ENCODE peak calls at places on chromosome 3, in five cellular contexts. R is stimulated activated CD4-positive, alpha-beta T cell treated with anti-CD3 and anti-CD28 coated beads, Interleukin-1b, Interleukin-23, amount 100 ng/mL, for 1 hour; K is brain microvascular endothelial cell; E is endothelial cell; X is sciatic nerve. M is an unnamed sample.

GRCh38 chr3:183907176-183907575 is 22.5 kb upstream of the PARL start:
- DNase-seq in R (no peak), K (no peak), E (no peak), X (no peak), M (no peak)

GRCh38 chr3:127741246-127741645 is 68.5 kb downstream of the ABTB1 start:
- DNase-seq in R (no peak), K (no peak), E (no peak), X (peak; percentile 50), M (no peak)

GRCh38 chr3:136109499-136109898 is 86.6 kb downstream of the MSL2 start:
- DNase-seq in R (no peak), K (no peak), E (no peak), X (no peak), M (no peak)

GRCh38 chr3:71728632-71729342 is 3.6 kb upstream of the EIF4E3 start:
- DNase-seq in R (no peak), K (no peak), E (peak; percentile 27), X (no peak), M (no peak)

GRCh38 chr3:17352620-17353019 is 389.8 kb downstream of the TBC1D5 start:
- DNase-seq in R (no peak), K (no peak), E (no peak), X (no peak), M (no peak)

GRCh38 chr3:177842743-177843734 is 645.8 kb upstream of the TBL1XR1 start:
- DNase-seq in R (no peak), K (no peak), E (no peak), X (no peak), M (no peak)

GRCh38 chr3:152385761-152386160 is 117.0 kb downstream of the MBNL1 start:
- DNase-seq in R (no peak), K (peak; percentile 57), E (no peak), X (no peak), M (no peak)

GRCh38 chr3:112042842-112043280 is 8.3 kb downstream of the TMPRSS7 start:
- DNase-seq in R (no peak), K (no peak), E (no peak), X (no peak), M (no peak)

GRCh38 chr3:37310666-37311050 is 136.3 kb upstream of the LRRFIP2 start:
- DNase-seq in R (no peak), K (no peak), E (no peak), X (no peak), M (no peak)

GRCh38 chr3:55585856-55586255 is 98.8 kb upstream of the WNT5A start:
- DNase-seq in R (no peak), K (no peak), E (no peak), X (no peak), M (no peak)

GRCh38 chr3:186461141-186461540 is 83.0 kb downstream of the CRYGS start:
- DNase-seq in R (no peak), K (peak; percentile 62), E (no peak), X (no peak), M (no peak)

GRCh38 chr3:192833177-192833890 is 84.3 kb downstream of the MB21D2 start:
- DNase-seq in R (no peak), K (peak; percentile 85), E (no peak), X (no peak), M (no peak)

GRCh38 chr3:112002458-112002971 is 3.8 kb downstream of the TAGLN3 start:
- DNase-seq in R (no peak), K (no peak), E (no peak), X (no peak), M (no peak)

GRCh38 chr3:183812746-183813445 is 12.5 kb downstream of the MAP6D1 start:
- DNase-seq in R (no peak), K (no peak), E (no peak), X (no peak), M (no peak)

GRCh38 chr3:120646771-120647449 is 35.1 kb downstream of the HGD start:
- DNase-seq in R (no peak), K (no peak), E (no peak), X (no peak), M (no peak)

GRCh38 chr3:133361435-133361834 is 38.4 kb upstream of the BFSP2 start:
- DNase-seq in R (no peak), K (no peak), E (no peak), X (no peak), M (no peak)

GRCh38 chr3:29922990-29923746 is 642.3 kb downstream of the RBMS3 start:
- DNase-seq in R (no peak), K (peak; percentile 92), E (peak; percentile 41), X (peak; percentile 54), M (no peak)

GRCh38 chr3:130515755-130516154 is 1.2 kb upstream of the COL6A6 start:
- DNase-seq in R (no peak), K (no peak), E (no peak), X (no peak), M (no peak)

GRCh38 chr3:134798681-134799311 is 3.7 kb downstream of the EPHB1 start:
- DNase-seq in R (no peak), K (no peak), E (no peak), X (no peak), M (no peak)

GRCh38 chr3:168248383-168249047 is 152.8 kb upstream of the GOLIM4 start:
- DNase-seq in R (no peak), K (peak; percentile 16), E (peak; percentile 54), X (no peak), M (no peak)

GRCh38 chr3:44058022-44058867 is 183.4 kb upstream of the TOPAZ1 start:
- DNase-seq in R (no peak), K (peak; percentile 55), E (no peak), X (no peak), M (no peak)

GRCh38 chr3:148319161-148319915 is 378.4 kb upstream of the AGTR1 start:
- DNase-seq in R (no peak), K (peak; percentile 29), E (no peak), X (no peak), M (no peak)

GRCh38 chr3:184523825-184524615 is 37.6 kb upstream of the EPHB3 start:
- DNase-seq in R (no peak), K (peak; percentile 62), E (no peak), X (no peak), M (no peak)

GRCh38 chr3:60720696-60721228 is 530.5 kb downstream of the FHIT start:
- DNase-seq in R (no peak), K (no peak), E (no peak), X (no peak), M (no peak)

GRCh38 chr3:182327196-182327681 is 466.1 kb upstream of the ATP11B start:
- DNase-seq in R (no peak), K (no peak), E (no peak), X (no peak), M (no peak)

GRCh38 chr3:193851416-193851815 is 258.4 kb downstream of the OPA1 start:
- DNase-seq in R (no peak), K (no peak), E (no peak), X (no peak), M (no peak)

GRCh38 chr3:45927881-45928280 is 15.4 kb upstream of the CXCR6 start:
- DNase-seq in R (no peak), K (no peak), E (no peak), X (no peak), M (no peak)

M was measured in chondrocyte.